ENCODE peak calls at places on chromosomes 1 and 21, in seven cellular contexts. One of them, this sample, is unnamed.

GRCh38 chr1:3553166-3553939 is 58.0 kb downstream of the MEGF6 start:
- DNase-seq in tibial nerve: no peak
- DNase-seq in K562: no peak
- DNase-seq in transverse colon: no peak
- DNase-seq in sigmoid colon: no peak
- DNase-seq in A549: no peak
- DNase-seq in HepG2: no peak
- DNase-seq in this sample: peak

GRCh38 chr1:240385985-240386978 is 225.7 kb downstream of the GREM2 start:
- DNase-seq in tibial nerve: no peak
- DNase-seq in K562: no peak
- DNase-seq in transverse colon: no peak
- DNase-seq in sigmoid colon: no peak
- DNase-seq in A549: peak
- DNase-seq in HepG2: no peak
- DNase-seq in this sample: no peak

GRCh38 chr1:52636701-52637695 is 4.0 kb downstream of the SHISAL2A start:
- DNase-seq in tibial nerve: no peak
- DNase-seq in K562: no peak
- DNase-seq in transverse colon: peak
- DNase-seq in sigmoid colon: no peak
- DNase-seq in A549: no peak
- DNase-seq in HepG2: no peak
- DNase-seq in this sample: no peak

GRCh38 chr1:36206323-36206858 is 17.9 kb upstream of the THRAP3 start:
- DNase-seq in tibial nerve: no peak
- DNase-seq in K562: no peak
- DNase-seq in transverse colon: no peak
- DNase-seq in sigmoid colon: no peak
- DNase-seq in A549: no peak
- DNase-seq in HepG2: no peak
- DNase-seq in this sample: no peak

GRCh38 chr1:205588691-205589445 is 42.9 kb downstream of the ELK4 start:
- DNase-seq in tibial nerve: no peak
- DNase-seq in K562: peak
- DNase-seq in transverse colon: peak
- DNase-seq in sigmoid colon: peak
- DNase-seq in A549: peak
- DNase-seq in HepG2: peak
- DNase-seq in this sample: no peak

GRCh38 chr21:46220847-46221246 is 7.7 kb downstream of the LSS start:
- DNase-seq in tibial nerve: no peak
- DNase-seq in K562: no peak
- DNase-seq in transverse colon: no peak
- DNase-seq in sigmoid colon: peak
- DNase-seq in A549: no peak
- DNase-seq in HepG2: no peak
- DNase-seq in this sample: no peak

GRCh38 chr1:61358770-61359455 is 276.6 kb downstream of the NFIA start:
- DNase-seq in tibial nerve: no peak
- DNase-seq in K562: no peak
- DNase-seq in transverse colon: no peak
- DNase-seq in sigmoid colon: no peak
- DNase-seq in A549: no peak
- DNase-seq in HepG2: no peak
- DNase-seq in this sample: no peak

GRCh38 chr21:32800056-32800455 is 28.5 kb upstream of the PAXBP1 start:
- DNase-seq in tibial nerve: no peak
- DNase-seq in K562: no peak
- DNase-seq in transverse colon: no peak
- DNase-seq in sigmoid colon: no peak
- DNase-seq in A549: no peak
- DNase-seq in HepG2: no peak
- DNase-seq in this sample: no peak

GRCh38 chr21:37425684-37426083 is 59.1 kb downstream of the DYRK1A start:
- DNase-seq in tibial nerve: no peak
- DNase-seq in K562: peak
- DNase-seq in transverse colon: no peak
- DNase-seq in sigmoid colon: no peak
- DNase-seq in A549: no peak
- DNase-seq in HepG2: no peak
- DNase-seq in this sample: no peak

GRCh38 chr1:178931843-178932551 is 61.1 kb upstream of the ANGPTL1 start:
- DNase-seq in tibial nerve: peak
- DNase-seq in K562: no peak
- DNase-seq in transverse colon: peak
- DNase-seq in sigmoid colon: peak
- DNase-seq in A549: no peak
- DNase-seq in HepG2: no peak
- DNase-seq in this sample: peak

GRCh38 chr1:119725626-119726025 is 13.9 kb downstream of the PHGDH start:
- DNase-seq in tibial nerve: no peak
- DNase-seq in K562: no peak
- DNase-seq in transverse colon: no peak
- DNase-seq in sigmoid colon: no peak
- DNase-seq in A549: no peak
- DNase-seq in HepG2: no peak
- DNase-seq in this sample: no peak

GRCh38 chr1:247054992-247055415 is 23.6 kb downstream of the ZNF670 start:
- DNase-seq in tibial nerve: no peak
- DNase-seq in K562: no peak
- DNase-seq in transverse colon: no peak
- DNase-seq in sigmoid colon: no peak
- DNase-seq in A549: no peak
- DNase-seq in HepG2: peak
- DNase-seq in this sample: no peak

GRCh38 chr1:28886731-28887417 is 27.5 kb upstream of the EPB41 start:
- DNase-seq in tibial nerve: peak
- DNase-seq in K562: peak
- DNase-seq in transverse colon: peak
- DNase-seq in sigmoid colon: peak
- DNase-seq in A549: peak
- DNase-seq in HepG2: peak
- DNase-seq in this sample: peak

GRCh38 chr1:3323021-3323790 is 131.3 kb upstream of the ARHGEF16 start:
- DNase-seq in tibial nerve: no peak
- DNase-seq in K562: no peak
- DNase-seq in transverse colon: peak
- DNase-seq in sigmoid colon: no peak
- DNase-seq in A549: no peak
- DNase-seq in HepG2: peak
- DNase-seq in this sample: peak

GRCh38 chr1:145425436-145426029 is at the start of gene NBPF20:
- DNase-seq in tibial nerve: peak
- DNase-seq in K562: peak
- DNase-seq in transverse colon: peak
- DNase-seq in sigmoid colon: peak
- DNase-seq in A549: peak
- DNase-seq in HepG2: peak
- DNase-seq in this sample: peak

DNA sequence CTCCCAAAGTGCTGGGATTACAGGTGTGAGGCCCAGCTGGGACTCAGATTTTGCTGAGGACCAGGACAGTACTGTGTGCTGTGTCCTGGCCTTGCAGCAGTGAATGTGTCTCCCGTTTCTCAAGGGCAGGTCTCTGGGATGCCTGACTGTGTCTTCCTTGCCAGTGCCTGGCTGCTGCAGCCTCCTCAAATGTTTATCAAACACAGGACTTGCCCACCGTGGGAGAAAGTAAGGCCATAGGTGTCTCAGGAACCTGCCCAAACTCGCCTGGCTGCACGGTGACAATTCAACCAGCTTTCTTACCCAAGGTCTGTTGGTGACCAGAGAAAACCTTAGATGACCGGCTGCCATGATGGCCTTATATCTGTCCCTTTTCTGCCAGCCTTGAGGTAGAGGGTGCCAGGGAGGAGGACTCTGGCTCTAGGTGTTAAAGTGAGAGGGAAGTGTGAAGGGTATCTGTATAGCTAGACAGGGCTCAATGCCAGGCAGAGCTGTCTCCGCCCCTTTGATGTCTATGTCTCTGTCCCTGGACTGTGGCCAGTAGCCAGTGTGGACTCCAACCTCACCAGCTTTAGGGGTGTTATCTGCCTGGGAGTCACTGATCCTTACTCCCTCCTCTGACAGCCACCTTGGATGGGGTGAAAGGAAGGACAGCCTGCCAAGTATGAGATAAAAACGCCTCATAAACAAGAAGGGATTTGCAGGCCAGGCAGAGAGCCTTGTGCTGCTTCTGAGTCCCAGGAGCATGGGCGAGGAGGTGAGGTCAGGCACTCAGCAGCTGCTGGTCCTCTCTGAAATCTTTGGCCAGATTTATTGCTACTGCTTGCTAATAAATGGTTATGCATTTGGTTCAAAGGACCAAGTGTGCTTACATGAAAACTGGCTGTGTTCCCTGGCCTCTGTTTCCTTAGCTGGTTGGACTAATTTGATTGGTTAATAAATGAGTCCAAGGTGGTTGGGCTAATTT is 22.3 kb downstream of the IL6R start:
- DNase-seq in tibial nerve: peak
- DNase-seq in K562: no peak
- DNase-seq in transverse colon: peak
- DNase-seq in sigmoid colon: peak
- DNase-seq in A549: no peak
- DNase-seq in HepG2: peak
- DNase-seq in this sample: no peak
- TF ChIP-seq POLR2A in tibial nerve: no peak
- TF ChIP-seq POLR2A in K562: no peak
- TF ChIP-seq POLR2A in transverse colon: no peak
- TF ChIP-seq POLR2A in sigmoid colon: no peak
- TF ChIP-seq POLR2A in A549: no peak
- TF ChIP-seq POLR2A in HepG2: no peak
- TF ChIP-seq POLR2A in this sample: no peak

DNA sequence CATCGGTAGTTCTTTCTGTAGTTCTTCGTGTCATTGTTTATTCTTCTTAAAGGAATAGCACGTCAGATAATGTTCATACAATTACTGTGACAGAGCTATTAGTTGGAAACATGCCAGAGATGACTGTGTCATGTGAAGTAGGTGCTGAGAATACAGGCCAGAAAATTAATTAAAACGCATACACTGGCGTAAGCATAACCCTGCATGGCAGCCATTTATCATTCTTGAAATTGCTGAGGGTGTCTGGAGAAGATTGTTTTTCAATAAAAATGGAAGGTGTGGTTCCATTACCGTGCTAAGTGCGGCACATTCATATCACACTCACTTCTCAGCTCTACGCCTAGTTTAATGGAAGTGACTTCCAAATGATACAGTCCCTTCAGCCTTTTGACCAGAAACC is 7.8 kb downstream of the ETS2 start:
- DNase-seq in tibial nerve: no peak
- DNase-seq in K562: no peak
- DNase-seq in transverse colon: no peak
- DNase-seq in sigmoid colon: no peak
- DNase-seq in A549: no peak
- DNase-seq in HepG2: no peak
- DNase-seq in this sample: no peak
- H3K27ac ChIP-seq in tibial nerve: no peak
- H3K27ac ChIP-seq in K562: no peak
- H3K27ac ChIP-seq in transverse colon: peak
- H3K27ac ChIP-seq in sigmoid colon: peak
- H3K27ac ChIP-seq in A549: no peak
- H3K27ac ChIP-seq in HepG2: no peak
- H3K27ac ChIP-seq in this sample: no peak

GRCh38 chr1:93707956-93708355 is 26.3 kb upstream of the BCAR3 start:
- DNase-seq in tibial nerve: no peak
- DNase-seq in K562: no peak
- DNase-seq in transverse colon: peak
- DNase-seq in sigmoid colon: no peak
- DNase-seq in A549: no peak
- DNase-seq in HepG2: no peak
- DNase-seq in this sample: no peak
- TF ChIP-seq EP300 in tibial nerve: no peak
- TF ChIP-seq EP300 in K562: no peak
- TF ChIP-seq EP300 in transverse colon: no peak
- TF ChIP-seq EP300 in sigmoid colon: no peak
- TF ChIP-seq EP300 in A549: no peak
- TF ChIP-seq EP300 in HepG2: no peak
- TF ChIP-seq EP300 in this sample: no peak

GRCh38 chr1:203186446-203187305 is at the start of gene CHI3L1:
- DNase-seq in tibial nerve: no peak
- DNase-seq in K562: no peak
- DNase-seq in transverse colon: peak
- DNase-seq in sigmoid colon: peak
- DNase-seq in A549: no peak
- DNase-seq in HepG2: no peak
- DNase-seq in this sample: peak
- TF ChIP-seq POLR2A in tibial nerve: no peak
- TF ChIP-seq POLR2A in K562: no peak
- TF ChIP-seq POLR2A in transverse colon: no peak
- TF ChIP-seq POLR2A in sigmoid colon: no peak
- TF ChIP-seq POLR2A in A549: no peak
- TF ChIP-seq POLR2A in HepG2: no peak
- TF ChIP-seq POLR2A in this sample: no peak

GRCh38 chr1:226083303-226084101 is 21.0 kb downstream of the H3-3A start:
- DNase-seq in tibial nerve: peak
- DNase-seq in K562: peak
- DNase-seq in transverse colon: peak
- DNase-seq in sigmoid colon: peak
- DNase-seq in A549: peak
- DNase-seq in HepG2: peak
- DNase-seq in this sample: peak
- H3K27ac ChIP-seq in tibial nerve: peak
- H3K27ac ChIP-seq in K562: peak
- H3K27ac ChIP-seq in transverse colon: peak
- H3K27ac ChIP-seq in sigmoid colon: peak
- H3K27ac ChIP-seq in A549: peak
- H3K27ac ChIP-seq in HepG2: no peak
- H3K27ac ChIP-seq in this sample: peak

GRCh38 chr1:48062353-48062752 is 65.2 kb upstream of the TRABD2B start:
- DNase-seq in tibial nerve: no peak
- DNase-seq in K562: no peak
- DNase-seq in transverse colon: no peak
- DNase-seq in sigmoid colon: no peak
- DNase-seq in A549: no peak
- DNase-seq in HepG2: no peak
- DNase-seq in this sample: no peak

GRCh38 chr1:48069662-48070432 is 72.7 kb upstream of the TRABD2B start:
- DNase-seq in tibial nerve: no peak
- DNase-seq in K562: no peak
- DNase-seq in transverse colon: peak
- DNase-seq in sigmoid colon: no peak
- DNase-seq in A549: peak
- DNase-seq in HepG2: no peak
- DNase-seq in this sample: no peak

GRCh38 chr1:48071513-48071912 is 74.3 kb upstream of the TRABD2B start:
- DNase-seq in tibial nerve: no peak
- DNase-seq in K562: no peak
- DNase-seq in transverse colon: no peak
- DNase-seq in sigmoid colon: no peak
- DNase-seq in A549: no peak
- DNase-seq in HepG2: no peak
- DNase-seq in this sample: no peak

GRCh38 chr1:48068216-48068615 is 71.0 kb upstream of the TRABD2B start:
- DNase-seq in tibial nerve: no peak
- DNase-seq in K562: no peak
- DNase-seq in transverse colon: no peak
- DNase-seq in sigmoid colon: no peak
- DNase-seq in A549: no peak
- DNase-seq in HepG2: no peak
- DNase-seq in this sample: no peak

GRCh38 chr1:48066951-48067350 is 69.8 kb upstream of the TRABD2B start:
- DNase-seq in tibial nerve: no peak
- DNase-seq in K562: no peak
- DNase-seq in transverse colon: no peak
- DNase-seq in sigmoid colon: no peak
- DNase-seq in A549: no peak
- DNase-seq in HepG2: no peak
- DNase-seq in this sample: no peak
- TF ChIP-seq EP300 in tibial nerve: no peak
- TF ChIP-seq EP300 in K562: no peak
- TF ChIP-seq EP300 in transverse colon: no peak
- TF ChIP-seq EP300 in sigmoid colon: no peak
- TF ChIP-seq EP300 in A549: no peak
- TF ChIP-seq EP300 in HepG2: no peak
- TF ChIP-seq EP300 in this sample: no peak

This sample was measured in ovary.